ENCODE peak calls at places on chromosomes 16 and 17, in four cellular contexts. D is uterus, J is epithelial cell of esophagus, I is IMR-90. F is an unnamed sample.
A peak's percentile ranks its signal among the peaks of the same experiment; 100 is the strongest.

GRCh38 chr16:85089485-85089884 is 22.8 kb downstream of the CIBAR2 start:
- DNase-seq in J (peak; percentile 81), D (no peak), I (no peak), F (peak; percentile 17)

GRCh38 chr16:86396918-86397317 is 113.4 kb upstream of the FOXF1 start:
- DNase-seq in D (peak; percentile 63), J (no peak), I (peak; percentile 95), F (peak; percentile 96)

GRCh38 chr17:50145532-50146229 is 4.8 kb downstream of the PPP1R9B start:
- DNase-seq in D (no peak), J (no peak), I (no peak), F (no peak)

GRCh38 chr17:49624896-49625295 is 49.2 kb downstream of the NXPH3 start:
- DNase-seq in I (peak; percentile 62), D (no peak), J (no peak), F (peak; percentile 33)

GRCh38 chr16:4966736-4967453 is 8.8 kb downstream of the SEC14L5 start:
- DNase-seq in I (no peak), J (no peak), D (no peak), F (no peak)

GRCh38 chr17:65102235-65102634 is 34.9 kb upstream of the RGS9 start:
- DNase-seq in I (no peak), J (no peak), D (no peak), F (no peak)

GRCh38 chr16:27572711-27573110 is 22.8 kb downstream of the KATNIP start:
- DNase-seq in D (no peak), J (no peak), I (no peak), F (no peak)

GRCh38 chr17:27268394-27269085 is 25.4 kb upstream of the WSB1 start:
- DNase-seq in D (no peak), J (no peak), I (no peak), F (no peak)

GRCh38 chr17:46020023-46020735 is 21.1 kb downstream of the STH start:
- DNase-seq in J (no peak), D (no peak), I (no peak), F (no peak)

GRCh38 chr16:66238696-66239095 is 127.8 kb upstream of the CDH5 start:
- DNase-seq in J (no peak), I (no peak), D (no peak), F (no peak)

GRCh38 chr17:14307560-14308024 is 6.7 kb downstream of the HS3ST3B1 start:
- DNase-seq in D (no peak), I (peak; percentile 83), J (peak; percentile 34), F (peak; percentile 85)

GRCh38 chr17:41904242-41904841 is 14.4 kb downstream of the ACLY start:
- DNase-seq in J (no peak), I (no peak), D (no peak), F (no peak)

GRCh38 chr16:68068926-68069325 is 16.2 kb upstream of the NFATC3 start:
- DNase-seq in I (no peak), J (no peak), D (no peak), F (no peak)

GRCh38 chr16:18958621-18959578 is 24.8 kb upstream of the TMC7 start:
- DNase-seq in J (no peak), D (no peak), I (peak; percentile 3), F (peak; percentile 9)

GRCh38 chr16:72501739-72502653 is 330.0 kb upstream of the PMFBP1 start:
- DNase-seq in J (peak; percentile 69), I (peak; percentile 79), D (no peak), F (peak; percentile 60)

GRCh38 chr17:73952136-73952497 is 251.4 kb upstream of the RPL38 start:
- DNase-seq in I (no peak), J (no peak), D (no peak), F (no peak)

GRCh38 chr16:49833055-49833454 is 22.9 kb downstream of the ZNF423 start:
- DNase-seq in I (no peak), J (no peak), D (peak; percentile 76), F (no peak)

GRCh38 chr17:71966459-71967313 is 154.1 kb upstream of the SOX9 start:
- DNase-seq in J (peak; percentile 33), D (no peak), I (no peak), F (no peak)

GRCh38 chr17:11493947-11494346 is 104.3 kb upstream of the DNAH9 start:
- DNase-seq in I (no peak), J (no peak), D (no peak), F (no peak)

GRCh38 chr17:77316191-77316641 is 175.4 kb downstream of the SEC14L1 start:
- DNase-seq in I (peak; percentile 77), J (peak; percentile 51), D (peak; percentile 85), F (no peak)

GRCh38 chr17:59899099-59899498 is 6.2 kb downstream of the RPS6KB1 start:
- DNase-seq in J (peak; percentile 65), D (no peak), I (no peak), F (peak; percentile 48)

GRCh38 chr16:69315486-69316311 is 4.5 kb downstream of the VPS4A start:
- DNase-seq in I (no peak), D (no peak), J (no peak), F (no peak)

DNA sequence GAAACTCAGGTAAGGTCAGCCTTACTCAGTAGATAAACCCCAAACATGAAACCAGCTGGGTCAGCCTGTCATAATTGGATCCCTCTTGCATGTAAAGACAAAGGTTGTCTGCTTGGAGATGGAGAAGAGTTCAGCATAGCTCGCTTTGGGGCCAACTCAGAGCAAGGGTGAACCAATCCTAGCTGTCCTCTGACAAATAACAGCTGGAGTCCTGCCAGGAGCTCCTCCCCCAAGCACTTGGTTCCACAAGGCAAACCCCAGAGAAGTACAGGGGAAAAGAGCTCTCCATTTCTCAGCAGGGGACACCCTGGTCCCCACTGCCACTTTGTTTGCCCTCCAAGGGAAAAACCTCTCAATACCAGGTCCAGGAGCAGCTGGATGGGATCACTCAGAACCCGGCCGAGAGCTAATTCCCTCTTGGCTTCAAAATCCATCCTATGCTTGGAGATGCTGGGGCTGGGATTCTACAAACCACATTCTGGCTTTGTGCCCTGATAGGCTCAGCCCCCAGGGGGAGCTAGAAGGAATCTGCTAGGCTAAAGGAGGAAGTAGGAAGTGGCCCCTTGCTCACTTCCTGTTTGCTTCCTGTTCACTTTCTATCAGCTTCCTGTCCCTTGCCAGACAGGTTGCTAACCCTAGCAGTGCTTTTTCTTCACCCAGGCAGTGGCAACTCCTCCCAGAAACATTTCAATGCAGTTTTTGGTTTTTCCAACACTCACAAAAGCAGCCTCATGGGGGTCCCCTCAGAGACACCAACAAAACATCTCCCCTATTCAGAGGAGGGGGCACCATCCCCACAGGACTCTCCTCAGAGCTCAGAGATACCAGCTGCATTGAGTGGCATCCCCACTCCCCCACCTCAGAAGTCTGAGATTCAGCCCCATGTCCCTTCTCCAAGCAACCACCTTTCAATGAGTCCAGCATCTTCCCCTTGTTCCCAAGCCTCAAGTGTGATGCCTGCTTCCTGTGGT is 30.7 kb downstream of the CDRT4 start:
- DNase-seq in D (peak; percentile 82), I (peak; percentile 34), J (peak; percentile 25), F (no peak)
- TF ChIP-seq CTCF in D (no peak), I (peak; percentile 30), J (no peak), F (peak; percentile 50)

DNA sequence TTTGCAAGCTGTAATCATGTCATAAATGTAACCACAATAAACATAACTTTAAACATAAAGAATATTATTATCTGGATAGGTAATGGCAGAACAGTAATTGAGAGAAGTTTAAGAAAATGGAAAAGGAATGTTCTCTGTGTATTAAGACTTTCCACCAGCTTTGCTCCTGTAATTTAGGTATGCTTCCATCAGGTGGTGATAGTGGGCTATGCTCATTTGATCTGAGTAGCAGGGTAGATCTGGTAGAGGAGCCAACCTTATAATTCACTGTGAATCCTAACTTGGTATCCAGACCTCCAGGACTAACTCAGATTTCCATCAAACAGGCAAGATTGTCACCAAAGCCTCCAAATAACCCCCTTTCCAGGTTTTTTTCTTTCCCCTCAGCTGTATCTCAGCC is 137.9 kb upstream of the ZKSCAN2 start:
- DNase-seq in D (no peak), I (no peak), J (no peak), F (no peak)
- TF ChIP-seq CTCF in D (no peak), I (no peak), J (no peak), F (no peak)

GRCh38 chr16:80954985-80955384 is 51.7 kb downstream of the CMC2 start:
- DNase-seq in J (peak; percentile 84), D (no peak), I (no peak), F (no peak)

GRCh38 chr16:80947239-80947638 is 59.4 kb downstream of the CMC2 start:
- DNase-seq in I (no peak), D (no peak), J (no peak), F (no peak)

GRCh38 chr16:80947708-80948615 is 58.7 kb downstream of the CMC2 start:
- DNase-seq in D (no peak), J (peak; percentile 64), I (no peak), F (no peak)

GRCh38 chr16:80946481-80946880 is 60.2 kb downstream of the CMC2 start:
- DNase-seq in I (no peak), D (no peak), J (no peak), F (no peak)

DNA sequence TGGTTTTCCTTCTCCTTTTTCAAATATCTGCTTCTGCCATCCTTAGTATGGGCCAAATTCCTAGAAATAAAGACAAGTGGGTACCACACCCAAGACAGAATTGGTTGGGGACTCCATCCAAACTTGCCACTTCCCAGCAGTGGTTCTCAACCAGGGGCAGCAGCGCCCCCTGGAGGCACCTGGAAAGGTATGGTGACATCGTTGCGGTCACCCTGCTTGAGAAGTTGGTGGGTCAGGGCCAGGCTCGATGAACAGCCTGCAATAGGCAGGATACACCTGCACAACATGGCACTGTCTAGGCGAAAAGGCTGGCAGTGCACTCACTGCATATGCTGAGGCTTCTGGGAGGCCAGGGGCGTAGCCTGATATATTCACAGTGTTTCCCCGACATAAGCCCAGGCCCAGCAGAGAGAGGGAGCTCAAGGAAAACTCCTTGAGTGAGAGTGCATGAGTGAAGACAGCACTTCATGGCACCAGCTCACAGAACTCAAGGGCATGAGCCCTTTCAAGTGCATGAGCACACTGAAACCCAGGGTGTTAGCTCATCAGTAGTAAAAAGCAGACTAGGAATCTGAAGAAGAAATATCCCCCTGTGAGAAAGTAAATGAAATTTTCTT is 57.7 kb downstream of the CMC2 start:
- DNase-seq in J (peak; percentile 56), D (no peak), I (peak; percentile 20), F (peak; percentile 29)
- TF ChIP-seq CTCF in J (peak; percentile 54), D (peak; percentile 26), I (peak; percentile 41), F (peak; percentile 88)

GRCh38 chr16:704047-704446 is 1.6 kb downstream of the FBXL16 start:
- DNase-seq in J (no peak), D (no peak), I (no peak), F (no peak)

GRCh38 chr16:703406-703805 is 2.2 kb downstream of the FBXL16 start:
- DNase-seq in D (no peak), I (no peak), J (no peak), F (no peak)

GRCh38 chr16:706189-707061 is 824 bp upstream of the FBXL16 start:
- DNase-seq in I (no peak), D (no peak), J (no peak), F (no peak)

GRCh38 chr16:705748-706188 is at the start of gene FBXL16:
- DNase-seq in J (peak; percentile 60), D (no peak), I (no peak), F (no peak)

DNA sequence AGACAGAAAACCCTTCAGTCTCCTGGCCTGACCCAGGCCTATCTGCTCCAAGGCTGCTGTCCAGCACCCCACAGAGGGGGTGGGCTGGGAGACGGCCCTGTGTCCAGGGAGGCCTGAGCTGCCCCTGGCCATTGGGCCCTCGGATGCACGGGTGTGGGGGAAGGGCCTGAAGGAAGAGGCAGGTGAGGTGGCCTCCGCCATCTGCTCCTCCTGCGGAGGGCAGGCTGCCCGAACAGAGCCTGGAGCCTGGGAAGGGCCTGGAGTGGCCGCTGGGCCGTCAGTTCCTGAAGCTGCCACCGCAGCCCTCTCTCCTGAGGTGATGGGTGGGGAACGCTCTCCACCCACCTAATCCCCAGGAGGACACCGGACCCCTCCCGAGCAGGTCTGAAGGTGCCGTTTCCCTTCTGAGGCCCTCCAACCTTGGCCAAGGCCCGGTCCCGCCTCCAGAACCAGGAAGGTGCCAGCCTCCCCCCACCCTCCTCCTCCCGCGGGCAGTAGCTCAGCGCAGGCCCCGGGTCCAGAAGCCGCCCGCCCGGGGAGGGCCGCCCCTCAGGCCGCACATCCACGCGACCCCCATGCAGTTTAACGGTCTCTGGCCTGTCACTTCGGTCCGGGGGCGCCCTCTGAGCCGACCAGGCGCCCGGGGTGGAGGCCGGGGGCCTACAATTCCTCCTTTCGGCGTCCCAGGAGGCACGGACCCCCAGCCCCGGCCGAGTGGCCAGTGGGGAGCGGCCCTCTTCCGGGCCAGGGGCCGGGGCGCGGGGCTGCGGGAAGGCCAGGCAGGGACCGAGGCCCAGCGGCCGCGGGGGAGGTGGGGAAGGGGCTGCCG is 835 bp downstream of the FBXL16 start:
- DNase-seq in D (no peak), J (no peak), I (no peak), F (no peak)
- TF ChIP-seq CTCF in D (no peak), J (no peak), I (no peak), F (no peak)